ENCODE peak calls at places on chromosomes 16 and 17, in five cellular contexts. M, Y, O, P and K are unnamed samples.

GRCh38 chr16:70523621-70524405 is at the start of gene SF3B3:
- DNase-seq in O (peak), P (peak), Y (peak), M (peak), K (no peak)

GRCh38 chr17:79024901-79025737 is 1.1 kb downstream of the C1QTNF1 start:
- DNase-seq in P (no peak), M (no peak), Y (no peak), O (no peak), K (no peak)

GRCh38 chr17:71757156-71757555 is 363.7 kb upstream of the SOX9 start:
- DNase-seq in Y (no peak), M (no peak), O (no peak), P (no peak), K (no peak)

GRCh38 chr16:22001591-22001990 is 675 bp upstream of the PDZD9 start:
- DNase-seq in P (no peak), Y (no peak), M (no peak), O (no peak), K (no peak)

GRCh38 chr17:80725532-80725931 is 180.9 kb downstream of the RPTOR start:
- DNase-seq in Y (no peak), O (no peak), M (no peak), P (no peak), K (no peak)

GRCh38 chr17:83155128-83156081 is 76.0 kb downstream of the METRNL start:
- DNase-seq in O (no peak), P (no peak), Y (no peak), M (no peak), K (no peak)

GRCh38 chr17:68909066-68909465 is 46.1 kb downstream of the ABCA8 start:
- DNase-seq in P (peak), M (no peak), O (peak), Y (no peak), K (no peak)

GRCh38 chr17:49748791-49749190 is 15.1 kb downstream of the FAM117A start:
- DNase-seq in Y (no peak), M (no peak), O (peak), P (no peak), K (no peak)

GRCh38 chr17:50908860-50909764 is 43.0 kb upstream of the TOB1 start:
- DNase-seq in Y (no peak), P (no peak), O (no peak), M (no peak), K (peak)

GRCh38 chr16:69329369-69330285 is 761 bp downstream of the PDF start:
- DNase-seq in M (no peak), Y (no peak), P (no peak), O (peak), K (no peak)

GRCh38 chr17:5585814-5586558 is 1.7 kb upstream of the NLRP1 start:
- DNase-seq in P (no peak), M (no peak), Y (no peak), O (peak), K (no peak)

GRCh38 chr17:49645654-49646053 is 32.2 kb downstream of the SPOP start:
- DNase-seq in P (no peak), M (no peak), O (no peak), Y (no peak), K (no peak)

GRCh38 chr17:4582101-4582501 is 2.2 kb upstream of the SMTNL2 start:
- DNase-seq in Y (no peak), O (no peak), M (no peak), P (no peak), K (peak)

GRCh38 chr16:9458816-9459215 is 367.4 kb downstream of the HAPSTR1 start:
- DNase-seq in O (no peak), Y (no peak), M (no peak), P (no peak), K (no peak)

GRCh38 chr17:45168991-45169752 is 7.5 kb downstream of the HEXIM2 start:
- DNase-seq in M (no peak), P (no peak), Y (no peak), O (no peak), K (no peak)